ENCODE peak calls at places on chromosome 9, in four cellular contexts. J is GM03348; O is colonic mucosa; V is stimulated activated CD8-positive, alpha-beta memory T cell treated with anti-CD3 and anti-CD28 coated beads, Interleukin-7, amount 100 ng/mL, for 4 hours. H is an unnamed sample.

GRCh38 chr9:104872959-104873850 is 54.8 kb downstream of the ABCA1 start:
- DNase-seq in V (no peak), J (peak), O (peak), H (no peak)

GRCh38 chr9:81686614-81687520 is 2.5 kb downstream of the TLE1 start:
- DNase-seq in J (peak), V (no peak), O (peak), H (peak)

GRCh38 chr9:137918331-137919094 is 40.9 kb downstream of the CACNA1B start:
- DNase-seq in V (no peak), J (no peak), O (no peak), H (no peak)

GRCh38 chr9:34405719-34406118 is 29.0 kb upstream of the MYORG start:
- DNase-seq in O (no peak), J (peak), V (no peak), H (no peak)

GRCh38 chr9:134027561-134027960 is 2.3 kb downstream of the BRD3OS start:
- DNase-seq in O (no peak), J (no peak), V (no peak), H (no peak)

GRCh38 chr9:130632841-130633240 is 31.6 kb upstream of the PRDM12 start:
- DNase-seq in J (no peak), V (no peak), O (no peak), H (no peak)

GRCh38 chr9:137482094-137482781 is 23.1 kb upstream of the NSMF start:
- DNase-seq in O (no peak), J (no peak), V (no peak), H (no peak)

GRCh38 chr9:35798658-35799366 is 7.4 kb downstream of the NPR2 start:
- DNase-seq in V (no peak), O (no peak), J (peak), H (no peak)

GRCh38 chr9:131545003-131545785 is at the start of gene PRRT1B:
- DNase-seq in V (no peak), O (peak), J (no peak), H (no peak)